ENCODE peak calls at places on chromosomes 13 and 19, in seven cellular contexts. G is NCI-H1694 treated with DMSO at 0.1 percent for 48 hours; K is stimulated activated CD8-positive, alpha-beta memory T cell treated with anti-CD3 and anti-CD28 coated beads, Interleukin-7, amount 100 ng/mL, for 1 hour; A is heart right ventricle; I is NCI-H748 treated with DMSO at 0.1 percent for 48 hours; Y is OCI-LY7; X is upper lobe of right lung. E is an unnamed sample.

GRCh38 chr13:73079359-73079758 is 20.6 kb downstream of the KLF5 start:
- DNase-seq in Y (no peak), K (no peak), X (no peak), A (no peak), I (no peak), G (no peak), E (no peak)

GRCh38 chr13:75219479-75220237 is 262.3 kb downstream of the TBC1D4 start:
- DNase-seq in Y (peak), X (peak), A (peak), K (peak), G (peak), I (peak), E (peak)

GRCh38 chr13:79692846-79693245 is 211.9 kb downstream of the NDFIP2 start:
- DNase-seq in A (no peak), I (no peak), G (no peak), Y (no peak), K (no peak), X (no peak), E (no peak)

GRCh38 chr13:39038569-39038898 is 278 bp downstream of the NHLRC3 start:
- DNase-seq in G (no peak), X (no peak), I (no peak), A (no peak), K (peak), Y (peak), E (peak)

GRCh38 chr19:45471116-45471865 is 3.5 kb downstream of the FOSB start:
- DNase-seq in A (no peak), G (no peak), Y (no peak), X (no peak), I (no peak), K (no peak), E (no peak)

GRCh38 chr13:80371840-80372509 is 31.0 kb upstream of the SPRY2 start:
- DNase-seq in I (no peak), K (no peak), G (no peak), A (no peak), X (no peak), Y (no peak), E (no peak)

GRCh38 chr13:33087790-33088189 is 71.6 kb downstream of the KL start:
- DNase-seq in I (no peak), K (no peak), Y (no peak), G (no peak), A (no peak), X (no peak), E (no peak)

GRCh38 chr19:38728752-38729541 is 15.3 kb downstream of the CAPN12 start:
- DNase-seq in Y (no peak), A (no peak), I (no peak), X (no peak), G (no peak), K (no peak), E (no peak)

GRCh38 chr19:10419646-10420443 is 493 bp upstream of the PDE4A start:
- DNase-seq in A (no peak), X (no peak), G (peak), Y (peak), I (peak), K (no peak), E (peak)

GRCh38 chr19:51103811-51104470 is 4.3 kb downstream of the CTU1 start:
- DNase-seq in X (no peak), G (no peak), Y (no peak), A (no peak), I (no peak), K (no peak), E (no peak)

GRCh38 chr19:57016076-57016475 is 103.7 kb upstream of the USP29 start:
- DNase-seq in X (no peak), I (no peak), A (no peak), K (no peak), G (no peak), Y (no peak), E (no peak)

GRCh38 chr19:53466726-53467125 is 807 bp upstream of the ZNF813 start:
- DNase-seq in K (no peak), Y (no peak), G (no peak), X (no peak), I (no peak), A (no peak), E (no peak)

GRCh38 chr13:44048326-44048725 is 168.6 kb downstream of the LACC1 start:
- DNase-seq in Y (no peak), A (no peak), I (peak), G (no peak), X (no peak), K (no peak), E (no peak)

GRCh38 chr13:110726726-110727125 is 13.2 kb downstream of the ING1 start:
- DNase-seq in K (peak), A (no peak), G (no peak), Y (peak), I (no peak), X (no peak), E (peak)

GRCh38 chr19:57708641-57709354 is at the start of gene ZNF154:
- DNase-seq in Y (no peak), K (no peak), A (peak), X (peak), I (peak), G (no peak), E (peak)

GRCh38 chr19:42560731-42561130 is 32.5 kb upstream of the CEACAM1 start:
- DNase-seq in K (no peak), Y (no peak), X (no peak), A (no peak), I (no peak), G (no peak), E (no peak)

GRCh38 chr13:52155177-52155576 is 4.2 kb downstream of the NEK3 start:
- DNase-seq in X (no peak), K (no peak), A (no peak), Y (no peak), G (no peak), I (no peak), E (no peak)

GRCh38 chr19:16386619-16387240 is 62.1 kb downstream of the KLF2 start:
- DNase-seq in I (peak), Y (peak), K (no peak), A (no peak), G (peak), X (no peak), E (no peak)

GRCh38 chr13:59356607-59357006 is 807.1 kb downstream of the DIAPH3 start:
- DNase-seq in K (no peak), G (peak), X (peak), Y (no peak), A (peak), I (no peak), E (no peak)

GRCh38 chr13:103351035-103351828 is 285.0 kb upstream of the SLC10A2 start:
- DNase-seq in G (no peak), I (no peak), Y (no peak), X (no peak), A (peak), K (no peak), E (no peak)

GRCh38 chr13:108895220-108895704 is 265.9 kb downstream of the MYO16 start:
- DNase-seq in K (no peak), Y (peak), X (no peak), G (peak), I (peak), A (no peak), E (no peak)

GRCh38 chr13:32019612-32020233 is 11.9 kb upstream of the FRY start:
- DNase-seq in I (peak), A (no peak), G (peak), X (no peak), K (no peak), Y (peak), E (no peak)

GRCh38 chr13:26965976-26966375 is 205.4 kb upstream of the GPR12 start:
- DNase-seq in A (peak), X (no peak), K (no peak), G (peak), Y (no peak), I (peak), E (no peak)

GRCh38 chr13:57582032-57582431 is 49.5 kb upstream of the PCDH17 start:
- DNase-seq in G (no peak), Y (no peak), X (no peak), A (no peak), K (no peak), I (no peak), E (no peak)

GRCh38 chr19:3471954-3472655 is 8.2 kb downstream of the SMIM24 start:
- DNase-seq in X (peak), Y (peak), I (no peak), K (no peak), G (no peak), A (peak), E (peak)

GRCh38 chr19:51751655-51752054 is at the start of gene FPR1:
- DNase-seq in X (no peak), I (no peak), A (no peak), K (no peak), G (no peak), Y (peak), E (no peak)

GRCh38 chr13:60540276-60540675 is 143.3 kb downstream of the TDRD3 start:
- DNase-seq in G (no peak), A (no peak), K (no peak), X (no peak), I (no peak), Y (no peak), E (no peak)

GRCh38 chr19:34253711-34254551 is 423 bp upstream of the GARRE1 start:
- DNase-seq in X (peak), A (peak), K (peak), Y (peak), G (peak), I (no peak), E (peak)

GRCh38 chr13:60620611-60621395 is 223.8 kb downstream of the TDRD3 start:
- DNase-seq in I (no peak), X (no peak), G (no peak), Y (no peak), K (no peak), A (no peak), E (no peak)

GRCh38 chr13:100875392-100876043 is 200.9 kb upstream of the TMTC4 start:
- DNase-seq in A (no peak), X (no peak), K (no peak), Y (no peak), I (no peak), G (no peak), E (no peak)

GRCh38 chr13:32080328-32080744 is 48.8 kb downstream of the FRY start:
- DNase-seq in I (no peak), X (no peak), Y (no peak), A (no peak), G (no peak), K (no peak), E (no peak)

GRCh38 chr19:27746691-27747380 is 1466.1 kb downstream of the UQCRFS1 start:
- DNase-seq in X (peak), K (no peak), Y (no peak), G (no peak), I (no peak), A (peak), E (peak)

GRCh38 chr13:29782798-29783197 is 67.6 kb downstream of the UBL3 start:
- DNase-seq in K (no peak), X (no peak), Y (no peak), G (no peak), A (no peak), I (no peak), E (no peak)

GRCh38 chr13:64505511-64505910 is 2724.6 kb downstream of the PCDH9 start:
- DNase-seq in K (no peak), A (no peak), I (no peak), X (no peak), Y (no peak), G (no peak), E (no peak)

GRCh38 chr19:9865732-9866627 is 30.9 kb downstream of the PIN1 start:
- DNase-seq in A (no peak), Y (peak), X (no peak), G (no peak), K (no peak), I (no peak), E (no peak)

GRCh38 chr13:32117696-32118095 is 86.1 kb downstream of the FRY start:
- DNase-seq in K (no peak), I (no peak), A (peak), Y (no peak), X (peak), G (no peak), E (no peak)

E was measured in stimulated activated naive CD8-positive, alpha-beta T cell treated with anti-CD3 and anti-CD28 coated beads, Interleukin-15, Interleukin-2, amounts not matched to agents 100 U/mL and 50 U/mL, for 24 hours.